ENCODE peak calls at places on chromosome 20, in six cellular contexts. V is OCI-LY7; S is nephron progenitor cell; Q is fibroblast of lung; I is CD8-positive, alpha-beta T cell; J is colonic mucosa. C is an unnamed sample.

GRCh38 chr20:18639501-18639979 is 51.7 kb downstream of the DTD1 start:
- DNase-seq in Q (no peak), J (no peak), I (no peak), V (no peak), S (no peak), C (no peak)

GRCh38 chr20:16459019-16459700 is 114.1 kb downstream of the KIF16B start:
- DNase-seq in Q (peak; percentile 90), J (no peak), I (no peak), S (no peak), V (no peak), C (no peak)

GRCh38 chr20:48052492-48052870 is 267.2 kb upstream of the SULF2 start:
- DNase-seq in I (no peak), V (no peak), S (no peak), J (no peak), Q (no peak), C (no peak)

GRCh38 chr20:59765599-59766177 is 161.3 kb downstream of the PHACTR3 start:
- DNase-seq in V (peak; percentile 29), I (no peak), J (no peak), Q (no peak), S (peak; percentile 62), C (peak; percentile 20)

GRCh38 chr20:6142348-6142993 is 19.6 kb upstream of the FERMT1 start:
- DNase-seq in I (peak; percentile 8), V (peak; percentile 60), Q (peak; percentile 70), J (peak; percentile 68), S (peak; percentile 65), C (peak; percentile 31)

GRCh38 chr20:50187403-50188051 is 3.1 kb upstream of the CEBPB start:
- DNase-seq in J (peak; percentile 66), S (no peak), Q (peak; percentile 72), V (no peak), I (no peak), C (no peak)

GRCh38 chr20:47936612-47937011 is 151.3 kb upstream of the SULF2 start:
- DNase-seq in I (no peak), J (no peak), Q (no peak), V (no peak), S (no peak), C (no peak)

GRCh38 chr20:58256842-58257241 is 28.4 kb upstream of the ANKRD60 start:
- DNase-seq in V (no peak), Q (no peak), I (no peak), S (no peak), J (no peak), C (no peak)

GRCh38 chr20:35479798-35480197 is 24.4 kb downstream of the CEP250 start:
- DNase-seq in V (no peak), I (no peak), J (no peak), S (no peak), Q (no peak), C (no peak)

GRCh38 chr20:48631114-48632016 is 196.4 kb downstream of the PREX1 start:
- DNase-seq in S (no peak), Q (peak; percentile 51), V (no peak), I (no peak), J (no peak), C (no peak)

GRCh38 chr20:1451092-1451491 is 15.6 kb downstream of the NSFL1C start:
- DNase-seq in I (no peak), J (no peak), V (no peak), S (no peak), Q (peak; percentile 25), C (no peak)

GRCh38 chr20:48102821-48103635 is 317.7 kb upstream of the SULF2 start:
- DNase-seq in J (no peak), V (no peak), S (no peak), I (no peak), Q (no peak), C (no peak)

GRCh38 chr20:17624070-17624469 is 54.2 kb downstream of the DSTN start:
- DNase-seq in J (no peak), I (no peak), S (no peak), V (no peak), Q (no peak), C (no peak)

GRCh38 chr20:50276119-50277063 is 85.8 kb downstream of the CEBPB start:
- DNase-seq in I (no peak), S (no peak), J (no peak), Q (no peak), V (no peak), C (no peak)

GRCh38 chr20:48827880-48828733 is at the start of gene PREX1:
- DNase-seq in I (peak; percentile 80), Q (peak; percentile 67), S (peak; percentile 87), V (peak; percentile 95), J (peak; percentile 61), C (peak; percentile 60)

GRCh38 chr20:37662261-37662660 is 31.6 kb upstream of the CTNNBL1 start:
- DNase-seq in J (no peak), I (no peak), Q (no peak), V (no peak), S (no peak), C (no peak)

GRCh38 chr20:8212286-8212685 is 80.2 kb downstream of the PLCB1 start:
- DNase-seq in I (no peak), S (no peak), Q (peak; percentile 45), V (no peak), J (no peak), C (no peak)

GRCh38 chr20:57400262-57400701 is 9.1 kb downstream of the RBM38 start:
- DNase-seq in Q (no peak), S (no peak), I (no peak), J (no peak), V (no peak), C (no peak)

GRCh38 chr20:21712443-21713059 is 7.1 kb downstream of the PAX1 start:
- DNase-seq in J (no peak), S (no peak), Q (no peak), I (no peak), V (no peak), C (no peak)

GRCh38 chr20:53032021-53033001 is 60.2 kb downstream of the TSHZ2 start:
- DNase-seq in J (no peak), S (no peak), Q (peak; percentile 88), I (no peak), V (no peak), C (no peak)

GRCh38 chr20:33948480-33948879 is 45.2 kb upstream of the RALY start:
- DNase-seq in Q (no peak), I (no peak), S (no peak), J (no peak), V (peak; percentile 53), C (no peak)

GRCh38 chr20:38935285-38935684 is 9.1 kb downstream of the FAM83D start:
- DNase-seq in J (no peak), I (no peak), Q (peak; percentile 14), S (no peak), V (no peak), C (no peak)

GRCh38 chr20:45373353-45374100 is 4.6 kb downstream of the TP53TG5 start:
- DNase-seq in Q (peak; percentile 81), S (peak; percentile 87), J (peak; percentile 97), V (peak; percentile 83), I (peak; percentile 87), C (peak; percentile 82)

GRCh38 chr20:16129411-16129810 is 443.8 kb downstream of the KIF16B start:
- DNase-seq in S (no peak), V (no peak), I (no peak), Q (no peak), J (no peak), C (no peak)

GRCh38 chr20:50670126-50670862 is 21.0 kb downstream of the RIPOR3 start:
- DNase-seq in V (no peak), J (no peak), S (no peak), I (no peak), Q (no peak), C (no peak)

GRCh38 chr20:20233041-20233514 is 134.8 kb upstream of the INSM1 start:
- DNase-seq in V (no peak), S (no peak), I (no peak), J (no peak), Q (no peak), C (no peak)

GRCh38 chr20:51749674-51750036 is 18.5 kb downstream of the ATP9A start:
- DNase-seq in I (no peak), J (no peak), Q (peak; percentile 87), V (no peak), S (no peak), C (no peak)

GRCh38 chr20:34099675-34100074 is 12.4 kb downstream of the EIF2S2 start:
- DNase-seq in V (no peak), J (no peak), I (no peak), Q (no peak), S (no peak), C (no peak)

GRCh38 chr20:50711113-50711825 is 19.9 kb upstream of the RIPOR3 start:
- DNase-seq in Q (no peak), S (no peak), J (no peak), V (no peak), I (no peak), C (no peak)

GRCh38 chr20:35006009-35006408 is 50.3 kb downstream of the MYH7B start:
- DNase-seq in S (no peak), Q (no peak), I (no peak), V (no peak), J (no peak), C (no peak)

GRCh38 chr20:18496740-18497592 is at the start of gene RBBP9:
- DNase-seq in I (peak; percentile 63), Q (peak; percentile 75), J (peak; percentile 89), V (peak; percentile 84), S (peak; percentile 85), C (peak; percentile 77)

GRCh38 chr20:36173451-36173933 is 19.0 kb downstream of the EPB41L1 start:
- DNase-seq in S (peak; percentile 82), Q (peak; percentile 41), V (no peak), J (no peak), I (no peak), C (no peak)

GRCh38 chr20:58054082-58054481 is 174.4 kb downstream of the ANKRD60 start:
- DNase-seq in V (no peak), S (no peak), I (no peak), J (no peak), Q (no peak), C (no peak)

GRCh38 chr20:37299718-37300529 is 10.5 kb downstream of the MANBAL start:
- DNase-seq in J (no peak), I (no peak), V (no peak), Q (peak; percentile 59), S (no peak), C (no peak)

GRCh38 chr20:47454298-47455132 is 47.2 kb upstream of the NCOA3 start:
- DNase-seq in J (no peak), V (peak; percentile 56), Q (no peak), S (no peak), I (no peak), C (no peak)

GRCh38 chr20:44288252-44288651 is 22.8 kb downstream of the FITM2 start:
- DNase-seq in S (no peak), I (no peak), J (peak; percentile 28), Q (no peak), V (no peak), C (no peak)
- TF ChIP-seq CTCF in S (no peak), I (no peak), J (no peak), Q (no peak), V (no peak), C (no peak)

GRCh38 chr20:2820084-2820895 is 4.1 kb downstream of the TMEM239 start:
- DNase-seq in V (no peak), J (no peak), S (peak; percentile 53), I (no peak), Q (peak; percentile 39), C (no peak)
- TF ChIP-seq CTCF in V (no peak), J (no peak), S (no peak), I (no peak), Q (no peak), C (no peak)

GRCh38 chr20:62355527-62356142 is 11.5 kb downstream of the LAMA5 start:
- DNase-seq in J (no peak), I (no peak), S (peak; percentile 52), Q (no peak), V (no peak), C (no peak)
- TF ChIP-seq CTCF in J (no peak), I (no peak), S (no peak), Q (no peak), V (no peak), C (no peak)

GRCh38 chr20:32661820-32662528 is 11.8 kb downstream of the C20orf203 start:
- DNase-seq in V (no peak), Q (no peak), I (no peak), J (no peak), S (no peak), C (no peak)
- TF ChIP-seq CTCF in V (peak; percentile 30), Q (no peak), I (no peak), J (no peak), S (no peak), C (no peak)

C was measured in progenitor cell of endocrine pancreas.